ENCODE peak calls at places on chromosome 2, in ten cellular contexts. One of them, this sample, is unnamed.

GRCh38 chr2:54604771-54605350 is 118.6 kb upstream of the EML6 start:
- DNase-seq in NCI-H774: no peak
- DNase-seq in CD8-positive, alpha-beta T cell: no peak
- DNase-seq in activated CD4-positive, alpha-beta T cell treated with anti-CD3 and anti-CD28 coated beads for 24 hours: no peak
- DNase-seq in NCI-H1092: no peak
- DNase-seq in heart left ventricle: peak
- DNase-seq in kidney epithelial cell: no peak
- DNase-seq in left ventricle myocardium inferior: no peak
- DNase-seq in iPS-NIHi11: no peak
- DNase-seq in NCI-H1436 treated with DMSO at 0.1 percent for 48 hours: no peak
- DNase-seq in this sample: no peak

GRCh38 chr2:218166791-218167190 is at the start of gene CXCR1:
- DNase-seq in heart left ventricle: no peak
- DNase-seq in NCI-H774: no peak
- DNase-seq in NCI-H1436 treated with DMSO at 0.1 percent for 48 hours: no peak
- DNase-seq in iPS-NIHi11: no peak
- DNase-seq in kidney epithelial cell: no peak
- DNase-seq in NCI-H1092: no peak
- DNase-seq in CD8-positive, alpha-beta T cell: no peak
- DNase-seq in left ventricle myocardium inferior: no peak
- DNase-seq in activated CD4-positive, alpha-beta T cell treated with anti-CD3 and anti-CD28 coated beads for 24 hours: peak
- DNase-seq in this sample: no peak

GRCh38 chr2:121038831-121039230 is 246.2 kb downstream of the TFCP2L1 start:
- DNase-seq in activated CD4-positive, alpha-beta T cell treated with anti-CD3 and anti-CD28 coated beads for 24 hours: no peak
- DNase-seq in kidney epithelial cell: peak
- DNase-seq in heart left ventricle: no peak
- DNase-seq in CD8-positive, alpha-beta T cell: no peak
- DNase-seq in NCI-H1092: peak
- DNase-seq in NCI-H774: peak
- DNase-seq in left ventricle myocardium inferior: no peak
- DNase-seq in iPS-NIHi11: peak
- DNase-seq in NCI-H1436 treated with DMSO at 0.1 percent for 48 hours: no peak
- DNase-seq in this sample: no peak

GRCh38 chr2:18829976-18830375 is 240.6 kb upstream of the NT5C1B start:
- DNase-seq in CD8-positive, alpha-beta T cell: no peak
- DNase-seq in NCI-H1092: no peak
- DNase-seq in NCI-H1436 treated with DMSO at 0.1 percent for 48 hours: no peak
- DNase-seq in heart left ventricle: no peak
- DNase-seq in NCI-H774: no peak
- DNase-seq in left ventricle myocardium inferior: no peak
- DNase-seq in iPS-NIHi11: no peak
- DNase-seq in kidney epithelial cell: no peak
- DNase-seq in activated CD4-positive, alpha-beta T cell treated with anti-CD3 and anti-CD28 coated beads for 24 hours: no peak
- DNase-seq in this sample: no peak

GRCh38 chr2:170843656-170844055 is 27.0 kb downstream of the GAD1 start:
- DNase-seq in iPS-NIHi11: no peak
- DNase-seq in heart left ventricle: no peak
- DNase-seq in kidney epithelial cell: peak
- DNase-seq in NCI-H1436 treated with DMSO at 0.1 percent for 48 hours: no peak
- DNase-seq in NCI-H774: no peak
- DNase-seq in NCI-H1092: no peak
- DNase-seq in CD8-positive, alpha-beta T cell: no peak
- DNase-seq in left ventricle myocardium inferior: no peak
- DNase-seq in activated CD4-positive, alpha-beta T cell treated with anti-CD3 and anti-CD28 coated beads for 24 hours: no peak
- DNase-seq in this sample: no peak

GRCh38 chr2:149525323-149525722 is 62.3 kb downstream of the MMADHC start:
- DNase-seq in kidney epithelial cell: no peak
- DNase-seq in left ventricle myocardium inferior: no peak
- DNase-seq in NCI-H1092: no peak
- DNase-seq in activated CD4-positive, alpha-beta T cell treated with anti-CD3 and anti-CD28 coated beads for 24 hours: no peak
- DNase-seq in iPS-NIHi11: no peak
- DNase-seq in NCI-H1436 treated with DMSO at 0.1 percent for 48 hours: no peak
- DNase-seq in CD8-positive, alpha-beta T cell: no peak
- DNase-seq in NCI-H774: no peak
- DNase-seq in heart left ventricle: no peak
- DNase-seq in this sample: no peak

GRCh38 chr2:218878941-218879761 is 1.5 kb upstream of the WNT10A start:
- DNase-seq in heart left ventricle: no peak
- DNase-seq in NCI-H1436 treated with DMSO at 0.1 percent for 48 hours: no peak
- DNase-seq in NCI-H774: no peak
- DNase-seq in iPS-NIHi11: no peak
- DNase-seq in CD8-positive, alpha-beta T cell: no peak
- DNase-seq in activated CD4-positive, alpha-beta T cell treated with anti-CD3 and anti-CD28 coated beads for 24 hours: no peak
- DNase-seq in NCI-H1092: no peak
- DNase-seq in kidney epithelial cell: no peak
- DNase-seq in left ventricle myocardium inferior: peak
- DNase-seq in this sample: no peak

GRCh38 chr2:33134086-33134763 is 187.5 kb downstream of the LTBP1 start:
- DNase-seq in left ventricle myocardium inferior: peak
- DNase-seq in activated CD4-positive, alpha-beta T cell treated with anti-CD3 and anti-CD28 coated beads for 24 hours: no peak
- DNase-seq in iPS-NIHi11: no peak
- DNase-seq in CD8-positive, alpha-beta T cell: no peak
- DNase-seq in kidney epithelial cell: peak
- DNase-seq in NCI-H774: no peak
- DNase-seq in NCI-H1436 treated with DMSO at 0.1 percent for 48 hours: no peak
- DNase-seq in heart left ventricle: peak
- DNase-seq in NCI-H1092: peak
- DNase-seq in this sample: no peak

GRCh38 chr2:27582695-27583389 is at the start of gene ZNF512:
- DNase-seq in left ventricle myocardium inferior: peak
- DNase-seq in heart left ventricle: peak
- DNase-seq in NCI-H1092: peak
- DNase-seq in iPS-NIHi11: peak
- DNase-seq in NCI-H774: peak
- DNase-seq in CD8-positive, alpha-beta T cell: peak
- DNase-seq in NCI-H1436 treated with DMSO at 0.1 percent for 48 hours: peak
- DNase-seq in kidney epithelial cell: peak
- DNase-seq in activated CD4-positive, alpha-beta T cell treated with anti-CD3 and anti-CD28 coated beads for 24 hours: peak
- DNase-seq in this sample: peak

GRCh38 chr2:14340703-14341102 is 291.8 kb upstream of the LRATD1 start:
- DNase-seq in heart left ventricle: no peak
- DNase-seq in left ventricle myocardium inferior: no peak
- DNase-seq in activated CD4-positive, alpha-beta T cell treated with anti-CD3 and anti-CD28 coated beads for 24 hours: no peak
- DNase-seq in NCI-H774: no peak
- DNase-seq in kidney epithelial cell: no peak
- DNase-seq in iPS-NIHi11: no peak
- DNase-seq in NCI-H1436 treated with DMSO at 0.1 percent for 48 hours: no peak
- DNase-seq in CD8-positive, alpha-beta T cell: no peak
- DNase-seq in NCI-H1092: no peak
- DNase-seq in this sample: no peak

GRCh38 chr2:8679827-8680731 is 1.8 kb upstream of the ID2 start:
- DNase-seq in kidney epithelial cell: peak
- DNase-seq in NCI-H1436 treated with DMSO at 0.1 percent for 48 hours: no peak
- DNase-seq in CD8-positive, alpha-beta T cell: no peak
- DNase-seq in iPS-NIHi11: no peak
- DNase-seq in NCI-H1092: peak
- DNase-seq in NCI-H774: peak
- DNase-seq in left ventricle myocardium inferior: peak
- DNase-seq in heart left ventricle: peak
- DNase-seq in activated CD4-positive, alpha-beta T cell treated with anti-CD3 and anti-CD28 coated beads for 24 hours: no peak
- DNase-seq in this sample: no peak

GRCh38 chr2:61770746-61771145 is 83.1 kb downstream of the FAM161A start:
- DNase-seq in kidney epithelial cell: no peak
- DNase-seq in heart left ventricle: no peak
- DNase-seq in left ventricle myocardium inferior: no peak
- DNase-seq in iPS-NIHi11: no peak
- DNase-seq in activated CD4-positive, alpha-beta T cell treated with anti-CD3 and anti-CD28 coated beads for 24 hours: no peak
- DNase-seq in NCI-H1092: no peak
- DNase-seq in NCI-H1436 treated with DMSO at 0.1 percent for 48 hours: no peak
- DNase-seq in NCI-H774: no peak
- DNase-seq in CD8-positive, alpha-beta T cell: no peak
- DNase-seq in this sample: no peak

GRCh38 chr2:55161295-55162210 is 70.5 kb downstream of the CLHC1 start:
- DNase-seq in NCI-H1092: no peak
- DNase-seq in NCI-H774: no peak
- DNase-seq in heart left ventricle: no peak
- DNase-seq in NCI-H1436 treated with DMSO at 0.1 percent for 48 hours: no peak
- DNase-seq in kidney epithelial cell: no peak
- DNase-seq in left ventricle myocardium inferior: no peak
- DNase-seq in CD8-positive, alpha-beta T cell: no peak
- DNase-seq in activated CD4-positive, alpha-beta T cell treated with anti-CD3 and anti-CD28 coated beads for 24 hours: no peak
- DNase-seq in iPS-NIHi11: no peak
- DNase-seq in this sample: no peak

GRCh38 chr2:151716721-151717120 is 17.6 kb downstream of the NEB start:
- DNase-seq in left ventricle myocardium inferior: no peak
- DNase-seq in CD8-positive, alpha-beta T cell: no peak
- DNase-seq in NCI-H774: no peak
- DNase-seq in kidney epithelial cell: peak
- DNase-seq in heart left ventricle: no peak
- DNase-seq in NCI-H1436 treated with DMSO at 0.1 percent for 48 hours: no peak
- DNase-seq in iPS-NIHi11: no peak
- DNase-seq in NCI-H1092: no peak
- DNase-seq in activated CD4-positive, alpha-beta T cell treated with anti-CD3 and anti-CD28 coated beads for 24 hours: no peak
- DNase-seq in this sample: no peak

GRCh38 chr2:177403822-177404221 is 11.2 kb downstream of the AGPS start:
- DNase-seq in activated CD4-positive, alpha-beta T cell treated with anti-CD3 and anti-CD28 coated beads for 24 hours: no peak
- DNase-seq in left ventricle myocardium inferior: no peak
- DNase-seq in CD8-positive, alpha-beta T cell: no peak
- DNase-seq in iPS-NIHi11: no peak
- DNase-seq in heart left ventricle: no peak
- DNase-seq in NCI-H1436 treated with DMSO at 0.1 percent for 48 hours: no peak
- DNase-seq in NCI-H774: no peak
- DNase-seq in kidney epithelial cell: no peak
- DNase-seq in NCI-H1092: no peak
- DNase-seq in this sample: no peak

GRCh38 chr2:239589855-239590254 is 189.0 kb upstream of the HDAC4 start:
- DNase-seq in heart left ventricle: no peak
- DNase-seq in NCI-H774: no peak
- DNase-seq in activated CD4-positive, alpha-beta T cell treated with anti-CD3 and anti-CD28 coated beads for 24 hours: no peak
- DNase-seq in NCI-H1092: no peak
- DNase-seq in kidney epithelial cell: no peak
- DNase-seq in NCI-H1436 treated with DMSO at 0.1 percent for 48 hours: no peak
- DNase-seq in iPS-NIHi11: no peak
- DNase-seq in left ventricle myocardium inferior: no peak
- DNase-seq in CD8-positive, alpha-beta T cell: no peak
- DNase-seq in this sample: no peak

GRCh38 chr2:167480232-167480985 is 592.1 kb downstream of the XIRP2 start:
- DNase-seq in NCI-H774: no peak
- DNase-seq in iPS-NIHi11: no peak
- DNase-seq in left ventricle myocardium inferior: no peak
- DNase-seq in NCI-H1092: no peak
- DNase-seq in kidney epithelial cell: no peak
- DNase-seq in activated CD4-positive, alpha-beta T cell treated with anti-CD3 and anti-CD28 coated beads for 24 hours: no peak
- DNase-seq in heart left ventricle: no peak
- DNase-seq in CD8-positive, alpha-beta T cell: no peak
- DNase-seq in NCI-H1436 treated with DMSO at 0.1 percent for 48 hours: no peak
- DNase-seq in this sample: no peak

GRCh38 chr2:18339326-18339725 is 221.1 kb downstream of the RDH14 start:
- DNase-seq in heart left ventricle: no peak
- DNase-seq in NCI-H1436 treated with DMSO at 0.1 percent for 48 hours: no peak
- DNase-seq in CD8-positive, alpha-beta T cell: no peak
- DNase-seq in kidney epithelial cell: no peak
- DNase-seq in NCI-H1092: no peak
- DNase-seq in left ventricle myocardium inferior: no peak
- DNase-seq in activated CD4-positive, alpha-beta T cell treated with anti-CD3 and anti-CD28 coated beads for 24 hours: no peak
- DNase-seq in iPS-NIHi11: no peak
- DNase-seq in NCI-H774: no peak
- DNase-seq in this sample: no peak

GRCh38 chr2:146147448-146148012 is 1627.6 kb upstream of the ZEB2 start:
- DNase-seq in NCI-H774: no peak
- DNase-seq in activated CD4-positive, alpha-beta T cell treated with anti-CD3 and anti-CD28 coated beads for 24 hours: no peak
- DNase-seq in heart left ventricle: no peak
- DNase-seq in kidney epithelial cell: no peak
- DNase-seq in CD8-positive, alpha-beta T cell: no peak
- DNase-seq in NCI-H1092: no peak
- DNase-seq in left ventricle myocardium inferior: no peak
- DNase-seq in iPS-NIHi11: no peak
- DNase-seq in NCI-H1436 treated with DMSO at 0.1 percent for 48 hours: no peak
- DNase-seq in this sample: no peak

GRCh38 chr2:126886201-126886905 is 12.3 kb upstream of the TEX51 start:
- DNase-seq in kidney epithelial cell: no peak
- DNase-seq in left ventricle myocardium inferior: peak
- DNase-seq in NCI-H1436 treated with DMSO at 0.1 percent for 48 hours: no peak
- DNase-seq in NCI-H774: no peak
- DNase-seq in CD8-positive, alpha-beta T cell: peak
- DNase-seq in activated CD4-positive, alpha-beta T cell treated with anti-CD3 and anti-CD28 coated beads for 24 hours: peak
- DNase-seq in heart left ventricle: peak
- DNase-seq in NCI-H1092: peak
- DNase-seq in iPS-NIHi11: peak
- DNase-seq in this sample: peak

GRCh38 chr2:167292430-167293171 is 404.3 kb downstream of the XIRP2 start:
- DNase-seq in CD8-positive, alpha-beta T cell: no peak
- DNase-seq in NCI-H774: peak
- DNase-seq in heart left ventricle: peak
- DNase-seq in NCI-H1436 treated with DMSO at 0.1 percent for 48 hours: peak
- DNase-seq in kidney epithelial cell: peak
- DNase-seq in activated CD4-positive, alpha-beta T cell treated with anti-CD3 and anti-CD28 coated beads for 24 hours: peak
- DNase-seq in left ventricle myocardium inferior: peak
- DNase-seq in NCI-H1092: peak
- DNase-seq in iPS-NIHi11: peak
- DNase-seq in this sample: peak

GRCh38 chr2:184554736-184555135 is 43.6 kb upstream of the ZNF804A start:
- DNase-seq in kidney epithelial cell: no peak
- DNase-seq in iPS-NIHi11: no peak
- DNase-seq in NCI-H1092: no peak
- DNase-seq in heart left ventricle: no peak
- DNase-seq in activated CD4-positive, alpha-beta T cell treated with anti-CD3 and anti-CD28 coated beads for 24 hours: no peak
- DNase-seq in left ventricle myocardium inferior: no peak
- DNase-seq in NCI-H774: no peak
- DNase-seq in NCI-H1436 treated with DMSO at 0.1 percent for 48 hours: no peak
- DNase-seq in CD8-positive, alpha-beta T cell: no peak
- DNase-seq in this sample: no peak

GRCh38 chr2:38716185-38716584 is 35.0 kb downstream of the SRSF7 start:
- DNase-seq in activated CD4-positive, alpha-beta T cell treated with anti-CD3 and anti-CD28 coated beads for 24 hours: no peak
- DNase-seq in left ventricle myocardium inferior: no peak
- DNase-seq in kidney epithelial cell: no peak
- DNase-seq in iPS-NIHi11: no peak
- DNase-seq in NCI-H1092: no peak
- DNase-seq in NCI-H774: no peak
- DNase-seq in CD8-positive, alpha-beta T cell: no peak
- DNase-seq in NCI-H1436 treated with DMSO at 0.1 percent for 48 hours: no peak
- DNase-seq in heart left ventricle: no peak
- DNase-seq in this sample: no peak

GRCh38 chr2:26299488-26300092 is 46.4 kb upstream of the SELENOI start:
- DNase-seq in activated CD4-positive, alpha-beta T cell treated with anti-CD3 and anti-CD28 coated beads for 24 hours: no peak
- DNase-seq in left ventricle myocardium inferior: no peak
- DNase-seq in CD8-positive, alpha-beta T cell: no peak
- DNase-seq in heart left ventricle: no peak
- DNase-seq in iPS-NIHi11: peak
- DNase-seq in kidney epithelial cell: no peak
- DNase-seq in NCI-H774: no peak
- DNase-seq in NCI-H1436 treated with DMSO at 0.1 percent for 48 hours: no peak
- DNase-seq in NCI-H1092: no peak
- DNase-seq in this sample: peak

GRCh38 chr2:217706095-217706494 is 296.7 kb downstream of the TNS1 start:
- DNase-seq in NCI-H1092: no peak
- DNase-seq in kidney epithelial cell: no peak
- DNase-seq in CD8-positive, alpha-beta T cell: no peak
- DNase-seq in activated CD4-positive, alpha-beta T cell treated with anti-CD3 and anti-CD28 coated beads for 24 hours: no peak
- DNase-seq in left ventricle myocardium inferior: no peak
- DNase-seq in heart left ventricle: no peak
- DNase-seq in NCI-H1436 treated with DMSO at 0.1 percent for 48 hours: no peak
- DNase-seq in NCI-H774: no peak
- DNase-seq in iPS-NIHi11: no peak
- DNase-seq in this sample: no peak

GRCh38 chr2:168189835-168190426 is 57.5 kb downstream of the STK39 start:
- DNase-seq in NCI-H1092: no peak
- DNase-seq in left ventricle myocardium inferior: no peak
- DNase-seq in NCI-H1436 treated with DMSO at 0.1 percent for 48 hours: no peak
- DNase-seq in heart left ventricle: no peak
- DNase-seq in iPS-NIHi11: no peak
- DNase-seq in NCI-H774: no peak
- DNase-seq in kidney epithelial cell: no peak
- DNase-seq in activated CD4-positive, alpha-beta T cell treated with anti-CD3 and anti-CD28 coated beads for 24 hours: no peak
- DNase-seq in CD8-positive, alpha-beta T cell: no peak
- DNase-seq in this sample: no peak

GRCh38 chr2:240557101-240557751 is 562 bp downstream of the ANKMY1 start:
- DNase-seq in iPS-NIHi11: no peak
- DNase-seq in kidney epithelial cell: no peak
- DNase-seq in NCI-H1092: no peak
- DNase-seq in activated CD4-positive, alpha-beta T cell treated with anti-CD3 and anti-CD28 coated beads for 24 hours: no peak
- DNase-seq in NCI-H1436 treated with DMSO at 0.1 percent for 48 hours: no peak
- DNase-seq in NCI-H774: no peak
- DNase-seq in CD8-positive, alpha-beta T cell: no peak
- DNase-seq in left ventricle myocardium inferior: no peak
- DNase-seq in heart left ventricle: peak
- DNase-seq in this sample: no peak

GRCh38 chr2:31770718-31771117 is 190.0 kb upstream of the SRD5A2 start:
- DNase-seq in NCI-H774: no peak
- DNase-seq in left ventricle myocardium inferior: no peak
- DNase-seq in heart left ventricle: no peak
- DNase-seq in iPS-NIHi11: no peak
- DNase-seq in activated CD4-positive, alpha-beta T cell treated with anti-CD3 and anti-CD28 coated beads for 24 hours: no peak
- DNase-seq in kidney epithelial cell: no peak
- DNase-seq in NCI-H1436 treated with DMSO at 0.1 percent for 48 hours: no peak
- DNase-seq in NCI-H1092: no peak
- DNase-seq in CD8-positive, alpha-beta T cell: no peak
- DNase-seq in this sample: no peak